ENCODE peak calls at places on chromosomes 16 and 17, in five cellular contexts. Q, K, H, M and F are unnamed samples.

GRCh38 chr17:7478276-7479138 is 924 bp downstream of the ZBTB4 start:
- DNase-seq in H (no peak), Q (peak; percentile 64), K (peak; percentile 76), M (peak; percentile 18), F (no peak)

GRCh38 chr17:45136846-45137560 is 1.5 kb downstream of the ACBD4 start:
- DNase-seq in Q (no peak), H (no peak), M (no peak), K (no peak), F (no peak)

GRCh38 chr16:5756969-5757368 is 659.4 kb upstream of the EEF2KMT start:
- DNase-seq in Q (no peak), H (no peak), K (no peak), M (no peak), F (no peak)

GRCh38 chr16:75099738-75100615 is 16.6 kb downstream of the LDHD start:
- DNase-seq in Q (peak; percentile 87), H (no peak), K (no peak), M (no peak), F (no peak)

GRCh38 chr17:73591278-73592078 is 52.8 kb downstream of the SDK2 start:
- DNase-seq in Q (peak; percentile 82), M (no peak), H (no peak), K (no peak), F (no peak)

GRCh38 chr17:38355256-38355655 is 3.6 kb downstream of the SOCS7 start:
- DNase-seq in H (no peak), K (no peak), Q (no peak), M (no peak), F (no peak)

GRCh38 chr16:3086596-3087242 is 12.4 kb downstream of the ZSCAN10 start:
- DNase-seq in K (no peak), Q (no peak), H (no peak), M (no peak), F (no peak)

GRCh38 chr17:64004218-64004770 is 6.1 kb downstream of the PRR29 start:
- DNase-seq in H (no peak), M (no peak), Q (no peak), K (no peak), F (no peak)

GRCh38 chr17:7405413-7405881 is 1.6 kb upstream of the TMEM256 start:
- DNase-seq in Q (peak; percentile 10), H (no peak), K (peak; percentile 51), M (no peak), F (no peak)

GRCh38 chr17:38947189-38947588 is 20.0 kb downstream of the FBXO47 start:
- DNase-seq in M (no peak), K (no peak), Q (no peak), H (no peak), F (no peak)

GRCh38 chr17:82613283-82614094 is 34.8 kb downstream of the WDR45B start:
- DNase-seq in K (no peak), H (peak; percentile 77), M (no peak), Q (no peak), F (no peak)

GRCh38 chr17:17836818-17837379 is at the start of gene SREBF1:
- DNase-seq in Q (peak; percentile 45), H (peak; percentile 87), M (peak; percentile 37), K (peak; percentile 81), F (no peak)

GRCh38 chr16:85148959-85149358 is 36.7 kb upstream of the CIBAR2 start:
- DNase-seq in K (peak; percentile 84), Q (no peak), H (no peak), M (no peak), F (no peak)

GRCh38 chr16:67733734-67734470 is 14.8 kb upstream of the GFOD2 start:
- DNase-seq in M (no peak), K (no peak), Q (no peak), H (no peak), F (no peak)

GRCh38 chr17:59897090-59897489 is 4.2 kb downstream of the RPS6KB1 start:
- DNase-seq in K (peak; percentile 36), Q (no peak), H (no peak), M (peak; percentile 71), F (no peak)

GRCh38 chr17:43780135-43780534 is at the start of gene CFAP97D1:
- DNase-seq in Q (no peak), M (no peak), K (no peak), H (peak; percentile 32), F (no peak)

GRCh38 chr16:85524630-85525463 is 88.3 kb upstream of the GSE1 start:
- DNase-seq in M (peak; percentile 49), K (no peak), H (no peak), Q (no peak), F (peak; percentile 53)

GRCh38 chr16:85172465-85173071 is 60.3 kb upstream of the CIBAR2 start:
- DNase-seq in Q (no peak), K (peak; percentile 74), H (peak; percentile 70), M (peak; percentile 53), F (no peak)

GRCh38 chr17:47730681-47731080 is 2.4 kb upstream of the TBX21 start:
- DNase-seq in K (no peak), Q (no peak), H (peak; percentile 17), M (no peak), F (no peak)

GRCh38 chr17:78839173-78839761 is 1.3 kb downstream of the USP36 start:
- DNase-seq in H (no peak), Q (no peak), K (peak; percentile 64), M (peak; percentile 86), F (peak; percentile 71)

GRCh38 chr17:36818134-36818825 is 119.0 kb upstream of the LHX1 start:
- DNase-seq in H (no peak), M (no peak), K (no peak), Q (no peak), F (no peak)

GRCh38 chr17:31739300-31739699 is 119.7 kb downstream of the COPRS start:
- DNase-seq in M (peak; percentile 91), H (no peak), K (peak; percentile 93), Q (no peak), F (peak; percentile 26)

GRCh38 chr16:86775401-86775985 is 197.1 kb downstream of the FOXL1 start:
- DNase-seq in K (peak; percentile 26), Q (no peak), H (no peak), M (peak; percentile 34), F (no peak)

GRCh38 chr16:1681032-1681431 is 3.0 kb downstream of the JPT2 start:
- DNase-seq in Q (no peak), H (no peak), K (no peak), M (no peak), F (no peak)

GRCh38 chr16:57628782-57629181 is 352 bp downstream of the ADGRG1 start:
- DNase-seq in H (no peak), K (no peak), Q (no peak), M (no peak), F (no peak)
- H3K4me1 ChIP-seq in H (no peaks in the 10 kb centered on the region), K (peaks cover 22% of the 10 kb centered on the region), Q (no peaks in the 10 kb centered on the region), M (peaks cover 20% of the 10 kb centered on the region), F (peaks cover 93% of the 10 kb centered on the region)

GRCh38 chr16:83803811-83804210 is 4.0 kb upstream of the HSBP1 start:
- DNase-seq in M (no peak), Q (no peak), H (no peak), K (no peak), F (no peak)

GRCh38 chr16:83802559-83802958 is 5.2 kb upstream of the HSBP1 start:
- DNase-seq in H (no peak), K (no peak), Q (no peak), M (no peak), F (no peak)

GRCh38 chr16:83802135-83802534 is 5.6 kb upstream of the HSBP1 start:
- DNase-seq in Q (no peak), M (peak; percentile 81), H (no peak), K (peak; percentile 93), F (peak; percentile 78)

GRCh38 chr16:83806036-83806435 is 1.7 kb upstream of the HSBP1 start:
- DNase-seq in Q (no peak), K (no peak), M (no peak), H (no peak), F (no peak)

DNA sequence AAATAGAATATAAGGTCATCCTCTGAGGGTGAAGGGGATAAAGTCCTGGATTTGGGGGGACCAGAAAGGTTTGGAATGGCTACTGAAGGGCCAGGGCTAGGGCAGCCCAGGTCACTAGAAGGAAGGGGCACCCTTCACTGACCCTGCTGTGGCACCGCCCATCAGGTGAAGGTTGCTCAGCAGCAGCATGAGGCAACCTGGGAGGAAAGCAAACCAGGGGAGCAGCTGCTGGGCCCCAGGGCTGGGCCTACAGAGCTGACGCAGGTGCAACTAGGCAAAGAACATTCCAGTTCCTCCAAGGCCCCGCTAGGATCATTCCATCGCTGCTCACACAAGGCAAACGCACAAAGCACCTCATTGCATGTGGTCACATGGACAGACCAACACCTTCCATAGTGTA is 3.4 kb upstream of the HSBP1 start:
- DNase-seq in K (no peak), Q (no peak), H (no peak), M (no peak), F (no peak)
- H3K9ac ChIP-seq in K (no peak overlapping the region), Q (no peak overlapping the region), H (no peak overlapping the region), M (no peak overlapping the region), F (no peak overlapping the region)

GRCh38 chr16:89398924-89399323 is 91.4 kb downstream of the ANKRD11 start:
- DNase-seq in H (no peak), M (no peak), K (no peak), Q (no peak), F (no peak)

GRCh38 chr16:89395150-89396142 is 94.9 kb downstream of the ANKRD11 start:
- DNase-seq in M (peak; percentile 98), K (peak; percentile 97), H (no peak), Q (no peak), F (peak; percentile 88)

GRCh38 chr16:89393731-89394406 is 96.5 kb downstream of the ANKRD11 start:
- DNase-seq in Q (no peak), K (peak; percentile 51), M (no peak), H (no peak), F (no peak)

GRCh38 chr16:89397331-89397861 is 93.0 kb downstream of the ANKRD11 start:
- DNase-seq in M (no peak), H (no peak), Q (no peak), K (no peak), F (no peak)

GRCh38 chr16:89396156-89396555 is 94.2 kb downstream of the ANKRD11 start:
- DNase-seq in K (no peak), H (no peak), Q (no peak), M (no peak), F (no peak)
- H4K20me1 ChIP-seq in K (peaks cover 66% of the 10 kb centered on the region), H (no peaks in the 10 kb centered on the region), Q (peaks cover 90% of the 10 kb centered on the region), M (peaks cover 90% of the 10 kb centered on the region), F (peaks cover 21% of the 10 kb centered on the region)

DNA sequence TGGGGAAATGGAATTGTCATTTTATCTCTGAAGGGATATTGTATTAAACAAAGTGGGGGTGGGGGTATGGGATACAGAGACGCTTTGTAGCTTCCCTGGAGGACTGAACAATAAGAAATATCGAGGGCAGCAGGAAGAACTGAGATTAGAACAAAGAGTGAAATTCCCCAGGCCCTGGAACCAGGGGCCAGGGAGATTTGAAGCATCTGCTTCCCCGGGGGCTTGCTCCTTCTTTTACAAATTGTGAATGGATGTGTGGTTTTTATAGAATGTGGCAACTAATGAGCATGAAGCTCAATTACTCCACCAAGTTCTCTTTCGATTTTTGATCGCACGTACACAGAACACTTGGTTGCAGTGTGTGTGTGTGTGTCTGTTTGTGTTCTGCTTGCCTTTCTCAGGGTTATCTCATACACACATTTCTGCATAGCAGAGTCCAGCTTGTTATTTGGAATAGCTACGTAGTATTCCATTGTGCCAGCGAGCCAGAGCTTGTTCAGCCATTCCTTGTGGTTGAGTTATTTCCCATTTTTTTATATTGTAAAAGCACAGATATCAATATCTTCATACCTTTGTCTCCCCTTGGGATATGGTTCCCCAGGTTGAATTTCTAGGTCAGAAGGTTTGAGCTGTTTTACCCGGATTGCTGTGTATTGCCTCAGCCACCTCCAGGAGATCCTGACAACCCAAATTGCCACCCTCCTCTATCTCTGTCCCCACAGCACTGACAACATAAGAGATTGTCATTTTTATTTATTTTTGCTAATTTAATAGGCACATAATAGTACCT is 4.2 kb upstream of the PIPOX start:
- DNase-seq in K (no peak), M (no peak), H (no peak), Q (no peak), F (peak; percentile 37)
- H3K4me1 ChIP-seq in K (peaks cover 6% of the 10 kb centered on the region), M (no peaks in the 10 kb centered on the region), H (peaks cover 16% of the 10 kb centered on the region), Q (peaks cover 8% of the 10 kb centered on the region), F (peaks cover 37% of the 10 kb centered on the region)